ENCODE peak calls at places on chromosomes 12 and 14, in four cellular contexts. One of them, this sample, is unnamed.

GRCh38 chr12:105841880-105842279 is 296.9 kb downstream of the NUAK1 start:
- DNase-seq in sciatic nerve: no peak
- DNase-seq in K562: no peak
- DNase-seq in hippocampal formation: no peak
- DNase-seq in this sample: no peak

GRCh38 chr12:46470975-46471374 is 98.4 kb upstream of the SLC38A2 start:
- DNase-seq in sciatic nerve: no peak
- DNase-seq in K562: no peak
- DNase-seq in hippocampal formation: no peak
- DNase-seq in this sample: no peak

GRCh38 chr12:57657744-57658143 is 24.7 kb upstream of the B4GALNT1 start:
- DNase-seq in sciatic nerve: no peak
- DNase-seq in K562: no peak
- DNase-seq in hippocampal formation: no peak
- DNase-seq in this sample: no peak

GRCh38 chr12:102567031-102567985 is 86.9 kb upstream of the IGF1 start:
- DNase-seq in sciatic nerve: no peak
- DNase-seq in K562: no peak
- DNase-seq in hippocampal formation: no peak
- DNase-seq in this sample: no peak

GRCh38 chr12:57101892-57102695 is 9.1 kb downstream of the STAT6 start:
- DNase-seq in sciatic nerve: no peak
- DNase-seq in K562: peak
- DNase-seq in hippocampal formation: no peak
- DNase-seq in this sample: no peak

GRCh38 chr14:31429791-31430190 is 9.4 kb upstream of the HEATR5A start:
- DNase-seq in sciatic nerve: no peak
- DNase-seq in K562: no peak
- DNase-seq in hippocampal formation: no peak
- DNase-seq in this sample: no peak

GRCh38 chr14:74569826-74570591 is 42.0 kb downstream of the LTBP2 start:
- DNase-seq in sciatic nerve: no peak
- DNase-seq in K562: no peak
- DNase-seq in hippocampal formation: no peak
- DNase-seq in this sample: no peak

GRCh38 chr12:114408881-114409795 is 3.2 kb upstream of the TBX5 start:
- DNase-seq in sciatic nerve: no peak
- DNase-seq in K562: no peak
- DNase-seq in hippocampal formation: no peak
- DNase-seq in this sample: no peak

GRCh38 chr12:47438175-47438574 is 267.7 kb downstream of the RPAP3 start:
- DNase-seq in sciatic nerve: no peak
- DNase-seq in K562: no peak
- DNase-seq in hippocampal formation: no peak
- DNase-seq in this sample: no peak

GRCh38 chr14:101097109-101097793 is 193.7 kb upstream of the RTL1 start:
- DNase-seq in sciatic nerve: no peak
- DNase-seq in K562: no peak
- DNase-seq in hippocampal formation: no peak
- DNase-seq in this sample: no peak

GRCh38 chr12:32820376-32820931 is 64.8 kb upstream of the YARS2 start:
- DNase-seq in sciatic nerve: no peak
- DNase-seq in K562: no peak
- DNase-seq in hippocampal formation: no peak
- DNase-seq in this sample: no peak

GRCh38 chr12:24615967-24616411 is 332.9 kb downstream of the BCAT1 start:
- DNase-seq in sciatic nerve: no peak
- DNase-seq in K562: no peak
- DNase-seq in hippocampal formation: no peak
- DNase-seq in this sample: no peak

GRCh38 chr14:24785698-24786097 is 151.7 kb upstream of the GZMB start:
- DNase-seq in sciatic nerve: no peak
- DNase-seq in K562: no peak
- DNase-seq in hippocampal formation: no peak
- DNase-seq in this sample: no peak

GRCh38 chr12:91401190-91401589 is 218.6 kb upstream of the DCN start:
- DNase-seq in sciatic nerve: no peak
- DNase-seq in K562: no peak
- DNase-seq in hippocampal formation: no peak
- DNase-seq in this sample: no peak

GRCh38 chr12:118536306-118536900 is 160.0 kb downstream of the SUDS3 start:
- DNase-seq in sciatic nerve: no peak
- DNase-seq in K562: no peak
- DNase-seq in hippocampal formation: no peak
- DNase-seq in this sample: no peak

GRCh38 chr12:95731519-95731958 is 59.0 kb downstream of the NTN4 start:
- DNase-seq in sciatic nerve: no peak
- DNase-seq in K562: no peak
- DNase-seq in hippocampal formation: no peak
- DNase-seq in this sample: no peak

GRCh38 chr14:50766338-50766886 is 64.5 kb downstream of the NIN start:
- DNase-seq in sciatic nerve: no peak
- DNase-seq in K562: no peak
- DNase-seq in hippocampal formation: no peak
- DNase-seq in this sample: no peak

GRCh38 chr12:7219599-7220243 is 30.2 kb downstream of the PEX5 start:
- DNase-seq in sciatic nerve: peak
- DNase-seq in K562: peak
- DNase-seq in hippocampal formation: peak
- DNase-seq in this sample: no peak

GRCh38 chr12:123106640-123107359 is 44.1 kb downstream of the PITPNM2 start:
- DNase-seq in sciatic nerve: no peak
- DNase-seq in K562: peak
- DNase-seq in hippocampal formation: no peak
- DNase-seq in this sample: no peak

GRCh38 chr12:113233967-113234366 is 12.7 kb downstream of the TPCN1 start:
- DNase-seq in sciatic nerve: peak
- DNase-seq in K562: no peak
- DNase-seq in hippocampal formation: no peak
- DNase-seq in this sample: no peak

GRCh38 chr12:125403145-125403789 is 338.0 kb downstream of the AACS start:
- DNase-seq in sciatic nerve: no peak
- DNase-seq in K562: peak
- DNase-seq in hippocampal formation: no peak
- DNase-seq in this sample: no peak